ENCODE peak calls at places on chromosomes 2 and 18, in seven cellular contexts. T is lung microvascular endothelial cell; Y is CD4-positive, alpha-beta memory T cell; Q is tibial artery; S is stimulated activated CD8-positive, alpha-beta memory T cell treated with anti-CD3 and anti-CD28 coated beads, Interleukin-2, amount 100 ng/mL, for 1 hour; C is RCC 7860; K is pancreas. M is an unnamed sample.

GRCh38 chr2:236662231-236663160 is 92.9 kb downstream of the ACKR3 start:
- DNase-seq in T (no peak), Y (no peak), Q (peak; percentile 20), S (no peak), C (no peak), K (no peak), M (no peak)

GRCh38 chr18:3211236-3211992 is 8.4 kb downstream of the MYOM1 start:
- DNase-seq in T (no peak), Y (no peak), Q (no peak), S (no peak), C (no peak), K (no peak), M (no peak)

GRCh38 chr2:170512271-170512670 is 202.9 kb upstream of the SP5 start:
- DNase-seq in T (no peak), Y (no peak), Q (no peak), S (no peak), C (no peak), K (no peak), M (no peak)

GRCh38 chr18:58297198-58297597 is 253.2 kb downstream of the NEDD4L start:
- DNase-seq in T (no peak), Y (peak; percentile 31), Q (no peak), S (no peak), C (peak; percentile 64), K (no peak), M (no peak)

GRCh38 chr2:211835695-211836094 is 702.9 kb downstream of the ERBB4 start:
- DNase-seq in T (no peak), Y (no peak), Q (no peak), S (no peak), C (no peak), K (no peak), M (no peak)

GRCh38 chr2:177265386-177265690 is 811 bp upstream of the NFE2L2 start:
- DNase-seq in T (no peak), Y (no peak), Q (peak; percentile 72), S (no peak), C (no peak), K (no peak), M (no peak)

GRCh38 chr2:214856116-214856515 is 46.6 kb upstream of the BARD1 start:
- DNase-seq in T (no peak), Y (no peak), Q (no peak), S (no peak), C (peak; percentile 20), K (no peak), M (no peak)

GRCh38 chr2:135546432-135546831 is 15.1 kb downstream of the R3HDM1 start:
- DNase-seq in T (no peak), Y (no peak), Q (no peak), S (no peak), C (no peak), K (no peak), M (no peak)

GRCh38 chr18:44743626-44744025 is 62.9 kb downstream of the SETBP1 start:
- DNase-seq in T (no peak), Y (no peak), Q (no peak), S (no peak), C (no peak), K (no peak), M (no peak)

GRCh38 chr2:6557737-6558136 is 308.0 kb downstream of the CMPK2 start:
- DNase-seq in T (no peak), Y (no peak), Q (no peak), S (no peak), C (no peak), K (no peak), M (no peak)